ENCODE peak calls at places on chromosomes 11 and 22, in eight cellular contexts. One of them, this sample, is unnamed.
A peak's percentile ranks its signal among the peaks of the same experiment; 100 is the strongest.

GRCh38 chr11:131486100-131486499 is 115.7 kb downstream of the NTM start:
- DNase-seq in NCI-H69: no peak
- DNase-seq in GF-D8: no peak
- DNase-seq in IMR-90: no peak
- DNase-seq in stimulated activated CD4-positive, alpha-beta T cell treated with anti-CD3 and anti-CD28 coated beads, Interleukin-1b, Interleukin-23, amount 100 ng/mL, for 1 hour: no peak
- DNase-seq in left ventricle myocardium inferior: no peak
- DNase-seq in brain pericyte: no peak
- DNase-seq in ecto neural progenitor cell: no peak
- DNase-seq in this sample: no peak

GRCh38 chr11:22558638-22559037 is 67.0 kb downstream of the FANCF start:
- DNase-seq in NCI-H69: peak; percentile 98
- DNase-seq in GF-D8: no peak
- DNase-seq in IMR-90: peak; percentile 1
- DNase-seq in stimulated activated CD4-positive, alpha-beta T cell treated with anti-CD3 and anti-CD28 coated beads, Interleukin-1b, Interleukin-23, amount 100 ng/mL, for 1 hour: no peak
- DNase-seq in left ventricle myocardium inferior: no peak
- DNase-seq in brain pericyte: no peak
- DNase-seq in ecto neural progenitor cell: no peak
- DNase-seq in this sample: no peak

GRCh38 chr11:100003985-100004384 is 683.1 kb upstream of the ARHGAP42 start:
- DNase-seq in NCI-H69: no peak
- DNase-seq in GF-D8: no peak
- DNase-seq in IMR-90: no peak
- DNase-seq in stimulated activated CD4-positive, alpha-beta T cell treated with anti-CD3 and anti-CD28 coated beads, Interleukin-1b, Interleukin-23, amount 100 ng/mL, for 1 hour: no peak
- DNase-seq in left ventricle myocardium inferior: no peak
- DNase-seq in brain pericyte: no peak
- DNase-seq in ecto neural progenitor cell: no peak
- DNase-seq in this sample: no peak

GRCh38 chr22:38481871-38482332 is 14.0 kb downstream of the KDELR3 start:
- DNase-seq in NCI-H69: no peak
- DNase-seq in GF-D8: no peak
- DNase-seq in IMR-90: no peak
- DNase-seq in stimulated activated CD4-positive, alpha-beta T cell treated with anti-CD3 and anti-CD28 coated beads, Interleukin-1b, Interleukin-23, amount 100 ng/mL, for 1 hour: no peak
- DNase-seq in left ventricle myocardium inferior: no peak
- DNase-seq in brain pericyte: no peak
- DNase-seq in ecto neural progenitor cell: no peak
- DNase-seq in this sample: no peak

GRCh38 chr11:45664376-45665205 is 831 bp downstream of the CHST1 start:
- DNase-seq in NCI-H69: peak; percentile 67
- DNase-seq in GF-D8: no peak
- DNase-seq in IMR-90: no peak
- DNase-seq in stimulated activated CD4-positive, alpha-beta T cell treated with anti-CD3 and anti-CD28 coated beads, Interleukin-1b, Interleukin-23, amount 100 ng/mL, for 1 hour: no peak
- DNase-seq in left ventricle myocardium inferior: no peak
- DNase-seq in brain pericyte: no peak
- DNase-seq in ecto neural progenitor cell: no peak
- DNase-seq in this sample: peak; percentile 49

GRCh38 chr22:30781271-30781875 is 86.7 kb downstream of the OSBP2 start:
- DNase-seq in NCI-H69: no peak
- DNase-seq in GF-D8: no peak
- DNase-seq in IMR-90: peak; percentile 16
- DNase-seq in stimulated activated CD4-positive, alpha-beta T cell treated with anti-CD3 and anti-CD28 coated beads, Interleukin-1b, Interleukin-23, amount 100 ng/mL, for 1 hour: no peak
- DNase-seq in left ventricle myocardium inferior: no peak
- DNase-seq in brain pericyte: no peak
- DNase-seq in ecto neural progenitor cell: no peak
- DNase-seq in this sample: no peak

GRCh38 chr11:6298605-6299004 is 21.7 kb downstream of the CAVIN3 start:
- DNase-seq in NCI-H69: peak; percentile 52
- DNase-seq in GF-D8: no peak
- DNase-seq in IMR-90: no peak
- DNase-seq in stimulated activated CD4-positive, alpha-beta T cell treated with anti-CD3 and anti-CD28 coated beads, Interleukin-1b, Interleukin-23, amount 100 ng/mL, for 1 hour: no peak
- DNase-seq in left ventricle myocardium inferior: peak; percentile 44
- DNase-seq in brain pericyte: no peak
- DNase-seq in ecto neural progenitor cell: peak; percentile 80
- DNase-seq in this sample: no peak

GRCh38 chr11:5605849-5606248 is 9.4 kb downstream of the TRIM6 start:
- DNase-seq in NCI-H69: no peak
- DNase-seq in GF-D8: no peak
- DNase-seq in IMR-90: peak; percentile 92
- DNase-seq in stimulated activated CD4-positive, alpha-beta T cell treated with anti-CD3 and anti-CD28 coated beads, Interleukin-1b, Interleukin-23, amount 100 ng/mL, for 1 hour: no peak
- DNase-seq in left ventricle myocardium inferior: no peak
- DNase-seq in brain pericyte: no peak
- DNase-seq in ecto neural progenitor cell: no peak
- DNase-seq in this sample: no peak

GRCh38 chr22:43835166-43835565 is 23.1 kb upstream of the EFCAB6 start:
- DNase-seq in NCI-H69: no peak
- DNase-seq in GF-D8: no peak
- DNase-seq in IMR-90: no peak
- DNase-seq in stimulated activated CD4-positive, alpha-beta T cell treated with anti-CD3 and anti-CD28 coated beads, Interleukin-1b, Interleukin-23, amount 100 ng/mL, for 1 hour: no peak
- DNase-seq in left ventricle myocardium inferior: no peak
- DNase-seq in brain pericyte: no peak
- DNase-seq in ecto neural progenitor cell: no peak
- DNase-seq in this sample: no peak

GRCh38 chr11:6618117-6619020 is 853 bp downstream of the TPP1 start:
- DNase-seq in NCI-H69: peak; percentile 33
- DNase-seq in GF-D8: peak; percentile 26
- DNase-seq in IMR-90: peak; percentile 90
- DNase-seq in stimulated activated CD4-positive, alpha-beta T cell treated with anti-CD3 and anti-CD28 coated beads, Interleukin-1b, Interleukin-23, amount 100 ng/mL, for 1 hour: peak; percentile 51
- DNase-seq in left ventricle myocardium inferior: no peak
- DNase-seq in brain pericyte: no peak
- DNase-seq in ecto neural progenitor cell: no peak
- DNase-seq in this sample: no peak

GRCh38 chr11:69912161-69912910 is 93.1 kb upstream of the FGF3 start:
- DNase-seq in NCI-H69: no peak
- DNase-seq in GF-D8: no peak
- DNase-seq in IMR-90: no peak
- DNase-seq in stimulated activated CD4-positive, alpha-beta T cell treated with anti-CD3 and anti-CD28 coated beads, Interleukin-1b, Interleukin-23, amount 100 ng/mL, for 1 hour: no peak
- DNase-seq in left ventricle myocardium inferior: peak; percentile 14
- DNase-seq in brain pericyte: no peak
- DNase-seq in ecto neural progenitor cell: peak; percentile 42
- DNase-seq in this sample: no peak

GRCh38 chr11:85595285-85595884 is 31.8 kb downstream of the DLG2 start:
- DNase-seq in NCI-H69: peak; percentile 69
- DNase-seq in GF-D8: no peak
- DNase-seq in IMR-90: peak; percentile 63
- DNase-seq in stimulated activated CD4-positive, alpha-beta T cell treated with anti-CD3 and anti-CD28 coated beads, Interleukin-1b, Interleukin-23, amount 100 ng/mL, for 1 hour: no peak
- DNase-seq in left ventricle myocardium inferior: no peak
- DNase-seq in brain pericyte: peak; percentile 15
- DNase-seq in ecto neural progenitor cell: no peak
- DNase-seq in this sample: no peak

GRCh38 chr11:69945157-69945556 is 125.9 kb upstream of the FGF3 start:
- DNase-seq in NCI-H69: no peak
- DNase-seq in GF-D8: no peak
- DNase-seq in IMR-90: no peak
- DNase-seq in stimulated activated CD4-positive, alpha-beta T cell treated with anti-CD3 and anti-CD28 coated beads, Interleukin-1b, Interleukin-23, amount 100 ng/mL, for 1 hour: no peak
- DNase-seq in left ventricle myocardium inferior: no peak
- DNase-seq in brain pericyte: no peak
- DNase-seq in ecto neural progenitor cell: no peak
- DNase-seq in this sample: no peak

This sample was measured in mesothelial cell of epicardium.